ENCODE peak calls at places on chromosomes 7 and 10, in nine cellular contexts. K is thyroid gland, N is astrocyte of the spinal cord, I is mammary epithelial cell, E is NCI-H1436, V is LoVo, F is MV-4-11, M is cerebellar cortex, C is kidney tubule cell. S is an unnamed sample.

GRCh38 chr10:104330168-104331117 is 7.8 kb downstream of the ITPRIP start:
- DNase-seq in V (no peak), C (peak), F (no peak), E (no peak), N (peak), I (peak), K (no peak), M (no peak), S (peak)

GRCh38 chr7:100211342-100211780 is 8.4 kb upstream of the PVRIG start:
- DNase-seq in I (no peak), K (no peak), F (no peak), C (no peak), V (no peak), E (no peak), M (no peak), N (no peak), S (no peak)

GRCh38 chr7:564176-564890 is 44.7 kb upstream of the PDGFA start:
- DNase-seq in F (no peak), V (no peak), K (no peak), E (no peak), N (no peak), C (no peak), I (no peak), M (no peak), S (no peak)

GRCh38 chr7:46208635-46209525 is 287.8 kb upstream of the IGFBP3 start:
- DNase-seq in K (no peak), N (no peak), I (no peak), C (no peak), M (no peak), F (no peak), V (no peak), E (no peak), S (no peak)

GRCh38 chr7:155820788-155821187 is 8.5 kb upstream of the SHH start:
- DNase-seq in C (no peak), V (no peak), E (no peak), N (no peak), I (no peak), K (no peak), F (no peak), M (no peak), S (no peak)

GRCh38 chr7:43700059-43700501 is 29.2 kb downstream of the COA1 start:
- DNase-seq in F (peak), C (peak), I (peak), E (peak), N (peak), V (peak), K (no peak), M (peak), S (peak)

GRCh38 chr7:14430921-14431320 is 441.5 kb upstream of the ETV1 start:
- DNase-seq in M (no peak), N (no peak), K (no peak), C (no peak), E (no peak), F (no peak), V (no peak), I (no peak), S (no peak)

GRCh38 chr7:34083440-34083839 is 178.1 kb downstream of the BMPER start:
- DNase-seq in N (no peak), M (no peak), I (no peak), K (no peak), C (no peak), V (no peak), F (no peak), E (no peak), S (no peak)

GRCh38 chr10:98383869-98384268 is 31.1 kb downstream of the PYROXD2 start:
- DNase-seq in K (no peak), I (no peak), M (no peak), E (no peak), N (no peak), V (no peak), F (no peak), C (no peak), S (no peak)

GRCh38 chr10:89206402-89207180 is 526 bp downstream of the CH25H start:
- DNase-seq in M (no peak), V (no peak), C (peak), K (peak), I (no peak), E (no peak), N (no peak), F (no peak), S (no peak)

GRCh38 chr7:94665426-94665825 is 9.5 kb upstream of the SGCE start:
- DNase-seq in C (no peak), K (no peak), N (no peak), M (no peak), I (no peak), E (no peak), V (no peak), F (no peak), S (no peak)

GRCh38 chr10:114957673-114958072 is 19.7 kb downstream of the TRUB1 start:
- DNase-seq in N (no peak), I (peak), C (peak), E (no peak), K (no peak), M (no peak), V (no peak), F (peak), S (no peak)

GRCh38 chr10:52308251-52309031 is 5.6 kb upstream of the DKK1 start:
- DNase-seq in V (peak), F (peak), N (peak), E (peak), M (peak), C (peak), I (peak), K (peak), S (peak)

GRCh38 chr10:125083576-125083920 is 76.8 kb downstream of the CTBP2 start:
- DNase-seq in E (no peak), K (peak), C (peak), I (no peak), F (no peak), M (no peak), V (no peak), N (peak), S (no peak)

GRCh38 chr10:125700355-125700911 is 17.5 kb upstream of the TEX36 start:
- DNase-seq in I (no peak), V (no peak), F (peak), E (no peak), K (no peak), C (no peak), N (peak), M (no peak), S (no peak)

S was measured in HAP-1.